ENCODE peak calls at places on chromosomes 5 and 9, in seven cellular contexts. Q is A549, A is Peyer's patch, D is HCT116, M is ovary, K is body of pancreas, W is testis. T is an unnamed sample.

GRCh38 chr5:148884339-148885020 is 58.1 kb downstream of the ADRB2 start:
- DNase-seq in Q (no peak), A (no peak), D (no peak), M (no peak), K (no peak), W (no peak), T (no peak)

GRCh38 chr9:130549093-130549735 is 30.2 kb upstream of the FUBP3 start:
- DNase-seq in Q (no peak), A (no peak), D (peak; percentile 73), M (no peak), K (no peak), W (no peak), T (no peak)

GRCh38 chr5:177382423-177383029 is 1.7 kb upstream of the SLC34A1 start:
- DNase-seq in Q (no peak), A (no peak), D (no peak), M (no peak), K (peak; percentile 67), W (peak; percentile 71), T (peak; percentile 71)

GRCh38 chr5:126269511-126269910 is 153.7 kb upstream of the GRAMD2B start:
- DNase-seq in Q (no peak), A (no peak), D (no peak), M (no peak), K (no peak), W (no peak), T (no peak)

GRCh38 chr9:79661279-79661678 is 89.5 kb downstream of the TLE4 start:
- DNase-seq in Q (no peak), A (no peak), D (no peak), M (no peak), K (no peak), W (no peak), T (no peak)

GRCh38 chr9:136584401-136585328 is 38.8 kb upstream of the NOTCH1 start:
- DNase-seq in Q (no peak), A (no peak), D (no peak), M (peak; percentile 68), K (no peak), W (peak; percentile 73), T (peak; percentile 35)

GRCh38 chr9:124392855-124393460 is 22.3 kb downstream of the PSMB7 start:
- DNase-seq in Q (peak; percentile 89), A (no peak), D (peak; percentile 39), M (no peak), K (no peak), W (no peak), T (no peak)

GRCh38 chr5:68116408-68116807 is 99.1 kb upstream of the PIK3R1 start:
- DNase-seq in Q (no peak), A (no peak), D (no peak), M (no peak), K (no peak), W (no peak), T (no peak)

GRCh38 chr5:56320686-56321085 is 87.6 kb upstream of the ANKRD55 start:
- DNase-seq in Q (no peak), A (no peak), D (no peak), M (no peak), K (no peak), W (no peak), T (no peak)

GRCh38 chr9:99464568-99464967 is 242.5 kb downstream of the SEC61B start:
- DNase-seq in Q (no peak), A (no peak), D (no peak), M (no peak), K (no peak), W (no peak), T (no peak)

GRCh38 chr5:125372694-125373621 is 626.5 kb upstream of the ZNF608 start:
- DNase-seq in Q (no peak), A (no peak), D (no peak), M (no peak), K (no peak), W (no peak), T (no peak)

GRCh38 chr5:91177639-91178038 is 205.5 kb downstream of the ARRDC3 start:
- DNase-seq in Q (no peak), A (no peak), D (no peak), M (no peak), K (no peak), W (no peak), T (no peak)

GRCh38 chr5:1656271-1656975 is 132.7 kb upstream of the LPCAT1 start:
- DNase-seq in Q (no peak), A (no peak), D (no peak), M (no peak), K (no peak), W (no peak), T (no peak)

GRCh38 chr5:12910611-12911010 is 1006.4 kb upstream of the CTNND2 start:
- DNase-seq in Q (no peak), A (no peak), D (no peak), M (no peak), K (no peak), W (no peak), T (no peak)

GRCh38 chr5:175809531-175810121 is 61.8 kb upstream of the CPLX2 start:
- DNase-seq in Q (peak; percentile 84), A (no peak), D (peak; percentile 37), M (no peak), K (no peak), W (no peak), T (no peak)

GRCh38 chr5:107553063-107553676 is 117.6 kb downstream of the EFNA5 start:
- DNase-seq in Q (no peak), A (no peak), D (no peak), M (no peak), K (no peak), W (no peak), T (no peak)

GRCh38 chr5:68534131-68534940 is 318.8 kb downstream of the PIK3R1 start:
- DNase-seq in Q (no peak), A (no peak), D (no peak), M (peak; percentile 70), K (peak; percentile 24), W (peak; percentile 50), T (peak; percentile 70)

GRCh38 chr9:34652608-34653007 is 623 bp downstream of the IL11RA start:
- DNase-seq in Q (no peak), A (no peak), D (no peak), M (no peak), K (no peak), W (peak; percentile 43), T (no peak)

GRCh38 chr9:19162956-19163355 is 35.7 kb upstream of the PLIN2 start:
- DNase-seq in Q (no peak), A (no peak), D (no peak), M (no peak), K (no peak), W (no peak), T (no peak)

GRCh38 chr9:94648191-94648590 is 8.9 kb upstream of the FBP1 start:
- DNase-seq in Q (no peak), A (no peak), D (no peak), M (no peak), K (no peak), W (no peak), T (no peak)

GRCh38 chr9:120110520-120110919 is 469.4 kb downstream of the CDK5RAP2 start:
- DNase-seq in Q (no peak), A (no peak), D (no peak), M (no peak), K (no peak), W (no peak), T (no peak)

GRCh38 chr5:10157085-10157669 is 92.5 kb downstream of the ATPSCKMT start:
- DNase-seq in Q (no peak), A (no peak), D (no peak), M (no peak), K (no peak), W (no peak), T (no peak)

GRCh38 chr9:18676501-18676900 is 202.5 kb downstream of the ADAMTSL1 start:
- DNase-seq in Q (no peak), A (no peak), D (no peak), M (no peak), K (no peak), W (no peak), T (no peak)

GRCh38 chr5:122500245-122501086 is 188.4 kb downstream of the SNCAIP start:
- DNase-seq in Q (peak; percentile 48), A (no peak), D (peak; percentile 38), M (peak; percentile 47), K (no peak), W (peak; percentile 67), T (no peak)

GRCh38 chr9:18382243-18382642 is 91.7 kb upstream of the ADAMTSL1 start:
- DNase-seq in Q (no peak), A (no peak), D (no peak), M (no peak), K (no peak), W (no peak), T (no peak)

GRCh38 chr5:157186309-157187045 is 5.8 kb downstream of the ITK start:
- DNase-seq in Q (no peak), A (no peak), D (no peak), M (no peak), K (no peak), W (no peak), T (no peak)

GRCh38 chr9:124884376-124884775 is 22.4 kb downstream of the ARPC5L start:
- DNase-seq in Q (no peak), A (no peak), D (no peak), M (no peak), K (no peak), W (no peak), T (no peak)

GRCh38 chr5:117657591-117657990 is 1083.0 kb upstream of the SEMA6A start:
- DNase-seq in Q (no peak), A (no peak), D (no peak), M (no peak), K (no peak), W (no peak), T (no peak)

GRCh38 chr5:169668732-169669131 is 31.7 kb downstream of the DOCK2 start:
- DNase-seq in Q (peak; percentile 58), A (no peak), D (no peak), M (no peak), K (no peak), W (no peak), T (no peak)

GRCh38 chr5:151077419-151077818 is 3.4 kb downstream of the TNIP1 start:
- DNase-seq in Q (no peak), A (no peak), D (no peak), M (no peak), K (no peak), W (no peak), T (no peak)
- H3K4me1 ChIP-seq in Q (peaks cover 54% of the 10 kb centered on the region), A (peaks cover 26% of the 10 kb centered on the region), D (peaks cover 31% of the 10 kb centered on the region), M (peaks cover 4% of the 10 kb centered on the region), K (peaks cover 62% of the 10 kb centered on the region), W (peaks cover 14% of the 10 kb centered on the region), T (peaks cover 76% of the 10 kb centered on the region)

GRCh38 chr5:34474573-34475021 is 181.5 kb upstream of the RAI14 start:
- DNase-seq in Q (peak; percentile 57), A (no peak), D (peak; percentile 38), M (no peak), K (no peak), W (peak; percentile 43), T (no peak)
- TF ChIP-seq POLR2A in Q (no peak), A (no peak), D (no peak), M (no peak), K (no peak), W (no peak), T (no peak)

DNA sequence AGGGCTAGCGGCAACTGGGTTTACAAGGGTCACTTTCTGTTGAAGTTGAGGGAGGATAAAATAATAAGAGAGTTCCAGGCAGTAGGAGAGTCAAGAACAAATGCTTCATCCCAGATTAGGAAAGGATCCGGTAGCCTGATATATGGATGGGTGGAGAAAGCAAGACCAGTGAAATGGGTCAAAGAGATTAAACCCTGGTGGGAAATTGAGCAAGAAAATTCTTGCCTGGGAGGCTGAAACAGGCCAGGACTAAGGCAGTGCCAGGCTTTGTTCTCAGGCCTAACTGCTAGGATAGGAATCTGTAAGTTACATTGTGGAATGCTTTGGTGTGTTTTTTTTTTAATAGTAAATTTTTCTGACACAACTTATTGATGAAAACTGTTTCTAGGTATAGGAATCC is 257.4 kb upstream of the RFX3 start:
- DNase-seq in Q (no peak), A (no peak), D (no peak), M (no peak), K (no peak), W (no peak), T (no peak)
- H3K4me1 ChIP-seq in Q (no peaks in the 10 kb centered on the region), A (no peaks in the 10 kb centered on the region), D (no peaks in the 10 kb centered on the region), M (no peaks in the 10 kb centered on the region), K (no peaks in the 10 kb centered on the region), W (no peaks in the 10 kb centered on the region), T (no peaks in the 10 kb centered on the region)

GRCh38 chr5:399296-400281 is 43.4 kb upstream of the EXOC3 start:
- DNase-seq in Q (peak; percentile 35), A (peak; percentile 72), D (peak; percentile 40), M (peak; percentile 91), K (peak; percentile 65), W (peak; percentile 70), T (peak; percentile 74)
- TF ChIP-seq POLR2A in Q (no peak), A (peak; percentile 5), D (no peak), M (peak; percentile 5), K (no peak), W (no peak), T (no peak)

T was measured in stomach.